ENCODE peak calls at places on chromosomes 7 and 10, in seven cellular contexts. R is activated effector memory CD4-positive, alpha-beta T cell treated with anti-CD3 and anti-CD28 coated beads, Interleukin-2, amount 50 U/mL, for 16 hours; O is transverse colon; S is colonic mucosa; P is anterior cingulate cortex; H is sigmoid colon; Y is stomach. I is an unnamed sample.

GRCh38 chr10:127458171-127458810 is 90.8 kb upstream of the NPS start:
- DNase-seq in R (no peak), O (no peak), S (no peak), P (no peak), H (no peak), Y (no peak), I (no peak)

GRCh38 chr7:102254521-102254920 is 32.1 kb upstream of the SH2B2 start:
- DNase-seq in R (no peak), O (no peak), S (no peak), P (no peak), H (no peak), Y (no peak), I (no peak)

GRCh38 chr10:44860811-44861751 is 50.1 kb upstream of the TMEM72 start:
- DNase-seq in R (no peak), O (no peak), S (no peak), P (no peak), H (peak), Y (peak), I (no peak)

GRCh38 chr7:14195896-14196295 is 206.4 kb upstream of the ETV1 start:
- DNase-seq in R (no peak), O (no peak), S (no peak), P (no peak), H (no peak), Y (no peak), I (no peak)

GRCh38 chr7:95598511-95598910 is 2.2 kb upstream of the PDK4 start:
- DNase-seq in R (no peak), O (no peak), S (no peak), P (no peak), H (no peak), Y (no peak), I (no peak)

GRCh38 chr10:3054183-3054815 is 13.0 kb upstream of the PFKP start:
- DNase-seq in R (no peak), O (no peak), S (no peak), P (no peak), H (peak), Y (no peak), I (no peak)

GRCh38 chr7:23105086-23105643 is 420 bp upstream of the KLHL7 start:
- DNase-seq in R (no peak), O (no peak), S (no peak), P (no peak), H (no peak), Y (no peak), I (no peak)

GRCh38 chr10:75261813-75262725 is 26.3 kb upstream of the COMTD1 start:
- DNase-seq in R (no peak), O (no peak), S (peak), P (no peak), H (no peak), Y (no peak), I (peak)

GRCh38 chr10:5968681-5969453 is 8.5 kb downstream of the IL15RA start:
- DNase-seq in R (no peak), O (no peak), S (peak), P (no peak), H (peak), Y (peak), I (peak)